ENCODE peak calls at places on chromosomes 4 and X, in seven cellular contexts. G is AG04450; Q is dorsolateral prefrontal cortex; L is CD4-positive, alpha-beta memory T cell; W is RWPE2; V is stomach; E is SJSA1. T is an unnamed sample.

GRCh38 chr4:83118869-83119268 is 4.3 kb upstream of the PLAC8 start:
- DNase-seq in V (no peak), L (no peak), E (no peak), Q (no peak), W (no peak), G (no peak), T (no peak)

GRCh38 chr4:118752551-118752950 is 67.4 kb downstream of the METTL14 start:
- DNase-seq in W (no peak), V (no peak), E (no peak), Q (no peak), L (no peak), G (no peak), T (no peak)

GRCh38 chr4:168919706-168920324 is 90.2 kb downstream of the CBR4 start:
- DNase-seq in V (no peak), W (no peak), L (no peak), E (no peak), Q (no peak), G (no peak), T (no peak)

GRCh38 chr4:3862640-3863420 is 96.6 kb downstream of the ADRA2C start:
- DNase-seq in G (no peak), Q (peak; percentile 29), L (no peak), V (no peak), W (no peak), E (no peak), T (no peak)

GRCh38 chrX:45527834-45528233 is 327.2 kb upstream of the DIPK2B start:
- DNase-seq in L (no peak), V (no peak), Q (no peak), G (no peak), E (no peak), W (no peak), T (no peak)

GRCh38 chrX:19824603-19825002 is 62.8 kb downstream of the SH3KBP1 start:
- DNase-seq in V (no peak), L (no peak), Q (no peak), W (no peak), E (no peak), G (no peak), T (no peak)

GRCh38 chrX:75784689-75785491 is at the start of gene MAGEE2:
- DNase-seq in L (peak; percentile 3), Q (peak; percentile 21), G (no peak), E (no peak), W (no peak), V (no peak), T (no peak)

GRCh38 chr4:2827071-2827873 is 16.4 kb upstream of the ADD1 start:
- DNase-seq in G (no peak), Q (no peak), L (no peak), V (no peak), E (no peak), W (peak; percentile 51), T (no peak)

GRCh38 chr4:100816646-100817045 is 298.8 kb upstream of the EMCN start:
- DNase-seq in V (no peak), E (no peak), L (no peak), G (no peak), W (no peak), Q (no peak), T (no peak)

GRCh38 chrX:139826065-139827044 is 106.5 kb downstream of the ATP11C start:
- DNase-seq in V (no peak), G (peak; percentile 38), Q (no peak), W (no peak), L (no peak), E (peak; percentile 50), T (no peak)

GRCh38 chr4:89284828-89285227 is 22.8 kb downstream of the GPRIN3 start:
- DNase-seq in W (no peak), E (no peak), Q (no peak), L (no peak), V (no peak), G (no peak), T (no peak)

GRCh38 chr4:122747883-122748282 is 15.4 kb downstream of the BBS12 start:
- DNase-seq in Q (no peak), G (no peak), V (no peak), E (peak; percentile 47), W (no peak), L (no peak), T (no peak)

GRCh38 chr4:53688186-53688790 is 97.0 kb upstream of the LNX1 start:
- DNase-seq in V (no peak), E (peak; percentile 94), W (no peak), Q (peak; percentile 71), L (no peak), G (peak; percentile 98), T (peak; percentile 69)

GRCh38 chr4:143358923-143359694 is 22.4 kb downstream of the GAB1 start:
- DNase-seq in L (no peak), W (no peak), Q (no peak), V (peak; percentile 73), E (no peak), G (no peak), T (peak; percentile 90)

GRCh38 chr4:96356591-96357360 is 516.9 kb downstream of the PDHA2 start:
- DNase-seq in V (no peak), G (no peak), W (no peak), Q (no peak), E (no peak), L (no peak), T (no peak)

GRCh38 chrX:46327229-46328081 is 217.8 kb downstream of the ZNF674 start:
- DNase-seq in W (peak; percentile 81), L (no peak), V (peak; percentile 51), Q (no peak), G (no peak), E (peak; percentile 92), T (no peak)

GRCh38 chr4:89039735-89040338 is 17.1 kb downstream of the FAM13A start:
- DNase-seq in G (no peak), L (no peak), V (no peak), Q (no peak), E (no peak), W (no peak), T (no peak)

GRCh38 chrX:107729558-107730297 is 45.9 kb downstream of the TSC22D3 start:
- DNase-seq in L (no peak), G (no peak), E (no peak), W (no peak), Q (no peak), V (no peak), T (no peak)

GRCh38 chr4:181541396-181541795 is 701.8 kb upstream of the TENM3 start:
- DNase-seq in Q (no peak), E (no peak), W (no peak), V (no peak), L (no peak), G (peak; percentile 18), T (no peak)

GRCh38 chrX:40964633-40965586 is 120.3 kb upstream of the USP9X start:
- DNase-seq in V (no peak), L (no peak), G (no peak), E (no peak), Q (no peak), W (no peak), T (peak; percentile 33)

GRCh38 chrX:29470029-29470428 is 745.3 kb upstream of the MAGEB2 start:
- DNase-seq in L (no peak), E (no peak), Q (no peak), V (no peak), W (no peak), G (peak; percentile 29), T (no peak)

GRCh38 chr4:64340243-64341110 is 68.8 kb downstream of the TECRL start:
- DNase-seq in L (no peak), W (no peak), G (no peak), E (no peak), Q (no peak), V (no peak), T (no peak)

DNA sequence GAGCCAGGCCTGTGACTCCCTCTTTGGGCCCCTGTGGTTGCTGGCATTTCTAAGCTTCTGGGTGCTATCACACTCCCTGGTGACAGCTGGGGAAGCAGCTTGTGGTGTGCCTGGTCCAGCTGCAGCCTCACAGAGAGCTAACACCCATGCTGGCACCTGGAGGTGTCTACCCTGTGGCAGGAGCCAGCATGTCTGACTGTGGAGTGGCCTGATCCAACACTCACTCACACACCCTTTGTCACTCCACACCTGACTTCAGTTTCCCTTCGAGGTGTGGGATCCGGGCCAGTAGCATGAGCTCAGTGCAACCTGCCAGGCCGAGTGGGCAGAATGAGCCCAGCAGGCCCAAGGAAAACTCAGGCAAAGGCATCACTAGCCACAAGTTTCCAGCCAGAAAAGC is 67.5 kb downstream of the TECRL start:
- DNase-seq in G (no peak), V (no peak), L (no peak), E (no peak), W (no peak), Q (peak; percentile 53), T (no peak)
- H3K27ac ChIP-seq in G (no peak overlapping the region), V (no peak overlapping the region), L (no peak overlapping the region), E (no peak overlapping the region), W (no peak overlapping the region), Q (no peak overlapping the region), T (no peak overlapping the region)

GRCh38 chrX:71067727-71068051 is 445 bp downstream of the SNX12 start:
- DNase-seq in V (no peak), G (no peak), L (no peak), E (peak; percentile 24), W (no peak), Q (no peak), T (no peak)

GRCh38 chrX:71070531-71070930 is 2.4 kb upstream of the SNX12 start:
- DNase-seq in W (no peak), V (no peak), G (no peak), Q (no peak), E (no peak), L (no peak), T (no peak)

GRCh38 chrX:71068052-71068918 is at the start of gene SNX12:
- DNase-seq in L (peak; percentile 88), G (peak; percentile 87), E (peak; percentile 96), V (peak; percentile 90), Q (peak; percentile 96), W (peak; percentile 86), T (peak; percentile 78)

GRCh38 chrX:71067079-71067478 is 1.1 kb downstream of the SNX12 start:
- DNase-seq in W (no peak), Q (no peak), L (no peak), E (no peak), G (no peak), V (no peak), T (no peak)
- H3K27ac ChIP-seq in W (peak overlapping the region; percentile 66), Q (peak overlapping the region; percentile 87), L (peak overlapping the region; percentile 84), E (no peak overlapping the region), G (peak overlapping the region; percentile 75), V (peak overlapping the region; percentile 84), T (peak overlapping the region; percentile 74)

GRCh38 chr4:24975505-24975904 is 55.2 kb downstream of the LGI2 start:
- DNase-seq in V (no peak), E (no peak), Q (no peak), G (no peak), L (no peak), W (no peak), T (no peak)

GRCh38 chr4:24978291-24979072 is 52.3 kb downstream of the LGI2 start:
- DNase-seq in G (no peak), Q (no peak), L (no peak), W (no peak), V (no peak), E (no peak), T (no peak)

GRCh38 chr4:24984602-24985532 is 45.9 kb downstream of the LGI2 start:
- DNase-seq in V (no peak), L (no peak), W (no peak), E (no peak), G (no peak), Q (no peak), T (no peak)

GRCh38 chr4:24980064-24980690 is 50.6 kb downstream of the LGI2 start:
- DNase-seq in G (peak; percentile 29), Q (peak; percentile 68), E (peak; percentile 18), L (peak; percentile 44), V (peak; percentile 59), W (no peak), T (no peak)

GRCh38 chr4:24979554-24979953 is 51.2 kb downstream of the LGI2 start:
- DNase-seq in W (no peak), V (no peak), L (no peak), E (no peak), Q (no peak), G (no peak), T (no peak)
- H3K27ac ChIP-seq in W (no peak overlapping the region), V (peak overlapping the region; percentile 80), L (no peak overlapping the region), E (no peak overlapping the region), Q (peak overlapping the region; percentile 39), G (no peak overlapping the region), T (no peak overlapping the region)

GRCh38 chr4:147754037-147754445 is 22.2 kb downstream of the ARHGAP10 start:
- DNase-seq in V (no peak), W (no peak), L (no peak), Q (no peak), G (peak; percentile 82), E (peak; percentile 58), T (no peak)
- H3K27ac ChIP-seq in V (peak overlapping the region; percentile 78), W (peak overlapping the region; percentile 56), L (no peak overlapping the region), Q (peak overlapping the region; percentile 38), G (peak overlapping the region; percentile 83), E (peak overlapping the region; percentile 4), T (peak overlapping the region; percentile 43)

T was measured in epithelial cell of prostate.